ENCODE peak calls at places on chromosomes 2 and 18, in eight cellular contexts. T is ureter; K is stimulated activated CD4-positive, alpha-beta T cell treated with anti-CD3 and anti-CD28 coated beads, Interleukin-1b, Interleukin-23, amount 100 ng/mL, for 24 hours; G is H9; R is activated T-cell treated with anti-CD3 and anti-CD28 coated beads for 1 hour; W is HS-27A; Z is SK-MEL-5; C is LoVo. E is an unnamed sample.

GRCh38 chr2:155250800-155251199 is 552.3 kb downstream of the KCNJ3 start:
- DNase-seq in T (no peak), K (no peak), G (no peak), R (no peak), W (no peak), Z (peak), C (no peak), E (peak)

GRCh38 chr2:134917219-134917957 is 1.2 kb upstream of the CCNT2 start:
- DNase-seq in T (peak), K (no peak), G (no peak), R (no peak), W (no peak), Z (peak), C (no peak), E (no peak)

GRCh38 chr2:232211743-232212686 is 166.5 kb upstream of the ALPP start:
- DNase-seq in T (peak), K (no peak), G (no peak), R (no peak), W (no peak), Z (no peak), C (no peak), E (no peak)

GRCh38 chr2:63432373-63432772 is 155.9 kb downstream of the WDPCP start:
- DNase-seq in T (no peak), K (no peak), G (no peak), R (no peak), W (no peak), Z (no peak), C (no peak), E (no peak)

GRCh38 chr2:200042944-200043343 is 87.6 kb downstream of the MAIP1 start:
- DNase-seq in T (no peak), K (no peak), G (no peak), R (no peak), W (peak), Z (no peak), C (no peak), E (no peak)

GRCh38 chr2:113275556-113276215 is 3.0 kb downstream of the PAX8 start:
- DNase-seq in T (no peak), K (no peak), G (no peak), R (no peak), W (no peak), Z (no peak), C (no peak), E (no peak)

GRCh38 chr18:35095983-35096676 is 54.9 kb downstream of the MAPRE2 start:
- DNase-seq in T (no peak), K (no peak), G (no peak), R (no peak), W (no peak), Z (no peak), C (no peak), E (no peak)

GRCh38 chr2:36356199-36356989 is 816 bp downstream of the CRIM1 start:
- DNase-seq in T (peak), K (no peak), G (no peak), R (peak), W (no peak), Z (peak), C (no peak), E (no peak)

GRCh38 chr2:230898661-230899091 is 26.4 kb downstream of the GPR55 start:
- DNase-seq in T (peak), K (no peak), G (peak), R (no peak), W (no peak), Z (no peak), C (no peak), E (no peak)

GRCh38 chr2:193824474-193824873 is 1629.7 kb upstream of the TMEFF2 start:
- DNase-seq in T (no peak), K (no peak), G (no peak), R (no peak), W (peak), Z (no peak), C (no peak), E (peak)

GRCh38 chr2:19332503-19332902 is 25.9 kb downstream of the OSR1 start:
- DNase-seq in T (no peak), K (no peak), G (no peak), R (no peak), W (no peak), Z (no peak), C (no peak), E (no peak)

GRCh38 chr2:100248044-100248330 is 74.3 kb downstream of the LONRF2 start:
- DNase-seq in T (no peak), K (no peak), G (no peak), R (no peak), W (no peak), Z (no peak), C (no peak), E (no peak)

GRCh38 chr2:32357545-32358482 is 991 bp downstream of the BIRC6 start:
- DNase-seq in T (peak), K (peak), G (peak), R (peak), W (no peak), Z (peak), C (no peak), E (no peak)

GRCh38 chr2:174971868-174972781 is 33.1 kb downstream of the CHN1 start:
- DNase-seq in T (no peak), K (no peak), G (no peak), R (no peak), W (peak), Z (peak), C (peak), E (peak)

GRCh38 chr2:39755466-39755865 is 23.6 kb downstream of the THUMPD2 start:
- DNase-seq in T (no peak), K (no peak), G (no peak), R (no peak), W (no peak), Z (no peak), C (no peak), E (no peak)

GRCh38 chr2:43349944-43350343 is 123.5 kb upstream of the ZFP36L2 start:
- DNase-seq in T (no peak), K (no peak), G (no peak), R (no peak), W (no peak), Z (no peak), C (no peak), E (peak)

GRCh38 chr2:64650722-64651338 is 2.9 kb downstream of the SERTAD2 start:
- DNase-seq in T (no peak), K (no peak), G (no peak), R (no peak), W (no peak), Z (no peak), C (peak), E (no peak)

GRCh38 chr18:75492897-75493296 is 65.4 kb upstream of the SMIM21 start:
- DNase-seq in T (no peak), K (no peak), G (no peak), R (no peak), W (no peak), Z (no peak), C (no peak), E (no peak)

GRCh38 chr2:218244665-218245064 is 16.1 kb upstream of the GPBAR1 start:
- DNase-seq in T (no peak), K (no peak), G (no peak), R (no peak), W (no peak), Z (no peak), C (no peak), E (no peak)

GRCh38 chr18:3448845-3449701 is 899 bp upstream of the TGIF1 start:
- DNase-seq in T (peak), K (no peak), G (peak), R (peak), W (peak), Z (peak), C (peak), E (peak)

GRCh38 chr2:127465258-127465657 is 47.0 kb downstream of the PROC start:
- DNase-seq in T (no peak), K (no peak), G (no peak), R (no peak), W (no peak), Z (no peak), C (no peak), E (no peak)

GRCh38 chr2:210671065-210671464 is 114.7 kb downstream of the CPS1 start:
- DNase-seq in T (no peak), K (no peak), G (no peak), R (no peak), W (no peak), Z (no peak), C (no peak), E (no peak)

GRCh38 chr18:57784034-57784815 is 18.9 kb downstream of the ATP8B1 start:
- DNase-seq in T (no peak), K (no peak), G (no peak), R (no peak), W (no peak), Z (no peak), C (no peak), E (no peak)

GRCh38 chr2:634670-635395 is 42.4 kb downstream of the TMEM18 start:
- DNase-seq in T (no peak), K (no peak), G (no peak), R (no peak), W (no peak), Z (peak), C (peak), E (no peak)